ENCODE peak calls at places on chromosomes 11 and 22, in nine cellular contexts. L is B cell, G is GM06990, Y is H9, B is thoracic aorta, C is osteocyte, O is mesothelial cell of epicardium, I is pancreas, H is spleen. S is an unnamed sample.

GRCh38 chr11:90250970-90251369 is 28.1 kb upstream of the CHORDC1 start:
- DNase-seq in I (no peak), B (no peak), O (no peak), Y (no peak), L (no peak), G (no peak), C (no peak), H (no peak), S (no peak)

GRCh38 chr11:127493330-127493729 is 492.8 kb upstream of the KIRREL3 start:
- DNase-seq in I (no peak), O (no peak), L (no peak), H (no peak), G (no peak), C (no peak), B (no peak), Y (no peak), S (no peak)

GRCh38 chr11:110490886-110491285 is 61.1 kb downstream of the FDX1 start:
- DNase-seq in L (no peak), C (no peak), H (no peak), Y (no peak), G (no peak), I (no peak), O (no peak), B (no peak), S (no peak)

GRCh38 chr11:76380161-76380976 is 563 bp downstream of the THAP12 start:
- DNase-seq in C (no peak), I (no peak), G (peak; percentile 68), B (no peak), O (peak; percentile 61), Y (peak; percentile 43), H (peak; percentile 91), L (no peak), S (peak; percentile 52)

GRCh38 chr11:69104856-69105395 is 50.8 kb upstream of the SMIM38 start:
- DNase-seq in L (no peak), B (no peak), H (no peak), Y (no peak), O (no peak), C (no peak), I (peak; percentile 21), G (no peak), S (no peak)

GRCh38 chr11:95727630-95728029 is 62.0 kb downstream of the FAM76B start:
- DNase-seq in L (no peak), G (no peak), B (no peak), C (no peak), O (no peak), Y (no peak), H (no peak), I (no peak), S (no peak)

GRCh38 chr11:21866781-21867180 is 326.1 kb upstream of the ANO5 start:
- DNase-seq in I (no peak), C (no peak), B (no peak), Y (no peak), L (no peak), O (no peak), G (no peak), H (no peak), S (no peak)

GRCh38 chr11:86592659-86593451 is 79.6 kb downstream of the ME3 start:
- DNase-seq in G (peak; percentile 83), C (no peak), O (no peak), B (peak; percentile 53), L (peak; percentile 65), I (peak; percentile 63), Y (no peak), H (no peak), S (peak; percentile 68)

GRCh38 chr11:71458146-71459070 is 5.4 kb downstream of the NADSYN1 start:
- DNase-seq in I (no peak), H (peak; percentile 64), C (no peak), L (no peak), O (no peak), G (no peak), B (no peak), Y (no peak), S (no peak)

GRCh38 chr11:36774603-36775002 is 176.6 kb upstream of the RAG2 start:
- DNase-seq in B (no peak), G (no peak), L (no peak), I (no peak), H (no peak), Y (no peak), C (no peak), O (no peak), S (no peak)

GRCh38 chr22:31584804-31585160 is 77.2 kb downstream of the PISD start:
- DNase-seq in L (no peak), H (no peak), I (no peak), G (no peak), C (no peak), B (no peak), Y (no peak), O (no peak), S (no peak)

GRCh38 chr11:20156280-20156875 is 3.9 kb downstream of the DBX1 start:
- DNase-seq in H (peak; percentile 80), C (no peak), G (no peak), I (peak; percentile 23), L (no peak), Y (peak; percentile 86), O (no peak), B (no peak), S (peak; percentile 45)

GRCh38 chr11:117121176-117121575 is 22.9 kb upstream of the PAFAH1B2 start:
- DNase-seq in I (no peak), B (no peak), G (no peak), H (no peak), Y (no peak), L (no peak), O (no peak), C (no peak), S (no peak)

GRCh38 chr22:20464096-20464614 is 26.5 kb upstream of the SCARF2 start:
- DNase-seq in I (no peak), Y (no peak), B (no peak), L (peak; percentile 73), C (no peak), G (peak; percentile 40), H (peak; percentile 89), O (no peak), S (peak; percentile 52)

GRCh38 chr11:126838779-126839178 is 161.8 kb downstream of the KIRREL3 start:
- DNase-seq in H (no peak), B (no peak), C (no peak), Y (no peak), G (no peak), I (no peak), O (no peak), L (no peak), S (no peak)

GRCh38 chr22:42443240-42444059 is 11.2 kb upstream of the NFAM1 start:
- DNase-seq in C (no peak), L (no peak), H (no peak), I (no peak), B (no peak), Y (no peak), O (no peak), G (no peak), S (no peak)

GRCh38 chr11:2791139-2791520 is 91.3 kb upstream of the KCNQ1OT1 start:
- DNase-seq in H (peak; percentile 66), Y (peak; percentile 33), C (peak; percentile 82), B (peak; percentile 1), O (peak; percentile 31), G (no peak), L (no peak), I (peak; percentile 23), S (no peak)

GRCh38 chr11:127616171-127616570 is 615.6 kb upstream of the KIRREL3 start:
- DNase-seq in H (no peak), C (no peak), B (no peak), I (no peak), O (no peak), G (no peak), Y (no peak), L (no peak), S (no peak)

GRCh38 chr22:22870577-22871398 is 16.8 kb upstream of the IGLL5 start:
- DNase-seq in H (no peak), B (no peak), G (no peak), O (no peak), C (no peak), L (no peak), Y (peak; percentile 49), I (no peak), S (no peak)
- TF ChIP-seq CTCF in H (no peak), B (no peak), G (peak; percentile 49), O (no peak), C (no peak), L (peak; percentile 44), Y (peak; percentile 55), I (no peak), S (peak; percentile 38)

GRCh38 chr11:106280041-106280440 is 202.6 kb downstream of the AASDHPPT start:
- DNase-seq in O (no peak), G (no peak), C (no peak), I (no peak), Y (no peak), B (no peak), H (no peak), L (no peak), S (no peak)

GRCh38 chr11:106276126-106276525 is 198.7 kb downstream of the AASDHPPT start:
- DNase-seq in L (no peak), H (no peak), Y (no peak), O (no peak), I (no peak), G (no peak), B (no peak), C (no peak), S (no peak)

GRCh38 chr11:106278391-106278790 is 200.9 kb downstream of the AASDHPPT start:
- DNase-seq in L (no peak), B (no peak), I (no peak), H (no peak), G (no peak), Y (no peak), C (no peak), O (no peak), S (no peak)

GRCh38 chr11:106275151-106275550 is 197.7 kb downstream of the AASDHPPT start:
- DNase-seq in O (no peak), G (no peak), Y (no peak), I (no peak), B (no peak), C (no peak), H (no peak), L (no peak), S (no peak)

GRCh38 chr11:106276859-106277436 is 199.5 kb downstream of the AASDHPPT start:
- DNase-seq in H (no peak), G (no peak), C (no peak), Y (peak; percentile 35), I (no peak), O (no peak), B (no peak), L (no peak), S (no peak)
- TF ChIP-seq CTCF in H (no peak), G (peak; percentile 32), C (peak; percentile 57), Y (peak; percentile 64), I (no peak), O (no peak), B (no peak), L (no peak), S (no peak)

GRCh38 chr11:838441-839279 is 3.7 kb downstream of the POLR2L start:
- DNase-seq in Y (peak; percentile 72), I (peak; percentile 74), G (no peak), L (no peak), O (no peak), H (no peak), C (no peak), B (no peak), S (no peak)
- TF ChIP-seq CTCF in Y (peak; percentile 56), I (no peak), G (peak; percentile 7), L (no peak), O (no peak), H (no peak), C (no peak), B (no peak), S (peak; percentile 2)

DNA sequence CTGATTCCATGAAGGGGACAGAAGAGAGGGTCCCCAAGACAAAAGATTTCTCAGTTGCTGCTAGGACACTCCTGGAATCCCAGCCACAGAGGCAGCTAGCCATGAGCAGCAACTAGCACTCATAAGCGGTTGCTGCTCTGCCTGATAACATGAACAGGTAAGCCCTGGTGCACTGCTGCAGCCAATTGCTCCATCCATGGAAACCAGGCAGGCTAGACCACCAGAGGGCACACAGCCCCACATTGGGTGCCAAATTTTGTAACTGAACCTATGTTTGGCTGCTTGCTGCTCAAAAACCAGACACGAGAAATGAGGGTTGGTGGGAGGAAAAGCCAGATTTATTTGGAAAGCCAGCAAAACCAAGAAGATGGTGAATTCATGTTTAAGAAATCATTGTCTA is 21.9 kb upstream of the QSER1 start:
- DNase-seq in Y (peak; percentile 78), I (no peak), G (no peak), B (no peak), L (no peak), O (no peak), H (no peak), C (no peak), S (no peak)
- TF ChIP-seq CTCF in Y (peak; percentile 73), I (no peak), G (peak; percentile 40), B (no peak), L (peak; percentile 43), O (no peak), H (no peak), C (peak; percentile 44), S (peak; percentile 33)

S was measured in GM10248.